ENCODE peak calls at places on chromosomes 5 and 9, in six cellular contexts. C is uterus; P is upper lobe of right lung; G is mucosa of descending colon; F is sigmoid colon; J is CD4-positive, alpha-beta memory T cell. K is an unnamed sample.

GRCh38 chr5:73912755-73913365 is 286.9 kb downstream of the ARHGEF28 start:
- DNase-seq in J (no peak), P (no peak), F (no peak), C (no peak), G (no peak), K (no peak)

GRCh38 chr5:34899066-34899465 is 16.2 kb downstream of the RAD1 start:
- DNase-seq in G (no peak), J (no peak), P (no peak), F (no peak), C (no peak), K (no peak)

GRCh38 chr5:135993894-135994514 is 34.8 kb upstream of the TGFBI start:
- DNase-seq in J (no peak), P (no peak), F (no peak), C (no peak), G (no peak), K (no peak)

GRCh38 chr9:124652203-124652992 is 118.7 kb downstream of the NR6A1 start:
- DNase-seq in F (no peak), G (no peak), J (no peak), P (no peak), C (no peak), K (no peak)

GRCh38 chr9:91207481-91207888 is 154.2 kb downstream of the AUH start:
- DNase-seq in P (no peak), F (no peak), C (no peak), G (no peak), J (no peak), K (no peak)

GRCh38 chr5:72847439-72847838 is 31.0 kb downstream of the TNPO1 start:
- DNase-seq in J (no peak), F (no peak), C (no peak), P (no peak), G (no peak), K (no peak)

GRCh38 chr5:76331139-76331538 is 71.9 kb upstream of the IQGAP2 start:
- DNase-seq in J (peak; percentile 45), G (no peak), P (no peak), F (no peak), C (no peak), K (no peak)

GRCh38 chr9:92312887-92313623 is 12.1 kb downstream of the NOL8 start:
- DNase-seq in G (no peak), P (no peak), C (no peak), J (no peak), F (no peak), K (no peak)

GRCh38 chr9:125701351-125701750 is 5.7 kb downstream of the MAPKAP1 start:
- DNase-seq in J (no peak), G (no peak), F (no peak), C (no peak), P (no peak), K (no peak)

GRCh38 chr5:143241892-143242291 is 161.6 kb downstream of the NR3C1 start:
- DNase-seq in P (no peak), C (no peak), F (no peak), G (no peak), J (no peak), K (no peak)

GRCh38 chr9:38682713-38683112 is 37.2 kb downstream of the FAM240B start:
- DNase-seq in C (no peak), G (no peak), F (no peak), J (no peak), P (no peak), K (no peak)

GRCh38 chr9:69601698-69602097 is 70.5 kb downstream of the APBA1 start:
- DNase-seq in J (no peak), G (no peak), F (no peak), P (no peak), C (no peak), K (no peak)

GRCh38 chr5:117261948-117262606 is 687.5 kb upstream of the SEMA6A start:
- DNase-seq in C (no peak), F (no peak), P (no peak), J (no peak), G (no peak), K (no peak)

GRCh38 chr9:68999393-69000105 is 14.4 kb downstream of the PRKACG start:
- DNase-seq in F (peak; percentile 81), J (peak; percentile 71), G (peak; percentile 48), P (no peak), C (peak; percentile 46), K (peak; percentile 74)

GRCh38 chr9:127876026-127876763 is 1.3 kb downstream of the AK1 start:
- DNase-seq in J (no peak), G (peak; percentile 24), F (no peak), P (peak; percentile 84), C (no peak), K (peak; percentile 69)

GRCh38 chr9:127873886-127874285 is 3.6 kb downstream of the AK1 start:
- DNase-seq in J (no peak), G (no peak), P (peak; percentile 86), F (peak; percentile 94), C (peak; percentile 78), K (no peak)

GRCh38 chr9:127875306-127875966 is 2.0 kb downstream of the AK1 start:
- DNase-seq in P (no peak), C (no peak), J (no peak), G (no peak), F (peak; percentile 66), K (peak; percentile 62)

GRCh38 chr9:127873223-127873691 is 4.2 kb downstream of the AK1 start:
- DNase-seq in J (no peak), F (peak; percentile 65), G (no peak), P (no peak), C (no peak), K (no peak)

DNA sequence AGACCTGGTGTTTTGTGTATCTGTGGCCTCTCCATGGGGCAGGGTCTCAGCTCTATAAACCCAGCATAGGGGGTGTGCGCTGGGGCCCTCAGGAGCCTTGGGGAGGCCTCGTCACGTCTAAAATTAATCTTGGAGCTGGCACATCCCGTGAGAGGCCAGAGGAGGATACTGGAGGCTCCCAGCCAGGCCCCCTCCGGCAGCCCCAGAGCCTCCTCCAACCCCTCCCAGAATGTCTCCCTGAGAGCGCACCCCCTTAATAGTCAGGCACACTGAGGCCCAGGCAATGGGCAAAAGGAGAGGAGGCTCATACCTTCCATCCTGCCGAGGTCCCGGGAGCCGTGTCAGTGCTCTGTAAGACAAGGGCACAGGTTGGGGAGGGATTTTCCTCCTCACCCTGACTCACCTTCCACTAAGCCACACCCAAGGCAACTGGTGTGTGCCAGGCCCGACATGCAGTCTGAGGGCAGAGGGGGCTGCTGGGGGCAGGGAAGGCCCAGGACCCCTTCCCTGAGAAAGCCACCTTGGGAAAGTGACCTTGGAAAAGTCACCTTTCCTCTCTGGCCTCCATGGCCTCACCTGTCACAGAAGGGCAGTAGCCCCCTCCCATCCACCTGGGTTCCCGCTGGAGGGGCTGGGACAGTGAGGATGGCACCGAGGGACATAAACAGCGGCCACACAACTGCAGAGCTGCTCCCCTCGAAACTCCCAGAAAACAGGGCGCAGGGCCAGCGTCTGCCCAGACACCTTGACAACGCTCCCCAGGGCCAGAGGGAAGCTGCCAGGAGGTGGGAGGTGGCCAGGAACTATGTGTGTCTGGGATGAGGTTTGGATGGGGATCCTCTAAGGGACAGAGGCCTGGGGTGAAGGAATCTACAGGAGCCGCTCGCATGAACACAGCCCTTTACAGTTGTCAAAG is 2.9 kb downstream of the AK1 start:
- DNase-seq in G (no peak), F (peak; percentile 69), C (peak; percentile 49), P (no peak), J (no peak), K (peak; percentile 65)
- H3K4me1 ChIP-seq in G (peaks cover 36% of the 10 kb centered on the region), F (no peaks in the 10 kb centered on the region), C (no peaks in the 10 kb centered on the region), P (peaks cover 40% of the 10 kb centered on the region), J (peaks cover 15% of the 10 kb centered on the region), K (peaks cover 32% of the 10 kb centered on the region)

DNA sequence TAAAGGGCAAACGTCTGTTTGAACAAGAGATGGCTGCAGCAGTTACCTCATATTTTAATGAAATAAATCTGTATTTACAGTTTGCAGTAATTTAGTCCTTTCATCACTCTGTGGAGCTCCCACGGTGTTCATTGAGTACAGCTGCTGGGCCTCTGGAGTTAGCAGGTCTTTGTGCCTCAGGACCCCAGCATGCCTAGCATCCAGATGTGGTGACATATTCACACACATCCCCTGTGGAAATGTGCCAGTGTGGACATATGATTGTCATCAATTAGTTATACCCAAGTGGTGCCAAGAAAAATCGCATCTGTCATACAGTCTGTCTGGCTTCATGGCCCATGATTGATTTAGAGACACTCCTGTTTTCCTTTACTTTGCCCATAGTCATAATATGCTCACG is 77.3 kb downstream of the NNT start:
- DNase-seq in G (no peak), F (no peak), C (no peak), P (no peak), J (no peak), K (no peak)
- H3K4me1 ChIP-seq in G (no peaks in the 10 kb centered on the region), F (no peaks in the 10 kb centered on the region), C (no peaks in the 10 kb centered on the region), P (no peaks in the 10 kb centered on the region), J (peaks cover 12% of the 10 kb centered on the region), K (no peaks in the 10 kb centered on the region)

GRCh38 chr5:172724203-172724602 is 46.8 kb downstream of the DUSP1 start:
- DNase-seq in G (no peak), C (no peak), P (no peak), F (no peak), J (no peak), K (no peak)
- H3K4me1 ChIP-seq in G (no peaks in the 10 kb centered on the region), C (peaks cover 4% of the 10 kb centered on the region), P (peaks cover 32% of the 10 kb centered on the region), F (no peaks in the 10 kb centered on the region), J (peaks cover 20% of the 10 kb centered on the region), K (peaks cover 21% of the 10 kb centered on the region)

GRCh38 chr9:16029796-16030363 is 477.0 kb downstream of the CCDC171 start:
- DNase-seq in P (no peak), J (no peak), C (no peak), G (no peak), F (no peak), K (no peak)

GRCh38 chr9:16026886-16027285 is 474.0 kb downstream of the CCDC171 start:
- DNase-seq in G (no peak), C (no peak), F (no peak), J (no peak), P (no peak), K (no peak)

GRCh38 chr9:16029056-16029615 is 476.3 kb downstream of the CCDC171 start:
- DNase-seq in F (no peak), G (no peak), C (no peak), J (no peak), P (no peak), K (no peak)

GRCh38 chr9:16030513-16031185 is 477.8 kb downstream of the CCDC171 start:
- DNase-seq in F (no peak), C (no peak), G (no peak), J (no peak), P (no peak), K (no peak)

GRCh38 chr9:16028516-16028915 is 475.7 kb downstream of the CCDC171 start:
- DNase-seq in P (no peak), J (no peak), G (no peak), C (no peak), F (no peak), K (no peak)
- H3K4me1 ChIP-seq in P (no peaks in the 10 kb centered on the region), J (no peaks in the 10 kb centered on the region), G (no peaks in the 10 kb centered on the region), C (no peaks in the 10 kb centered on the region), F (no peaks in the 10 kb centered on the region), K (no peaks in the 10 kb centered on the region)

GRCh38 chr9:121698627-121699270 is 47.3 kb downstream of the DAB2IP start:
- DNase-seq in G (peak; percentile 52), C (peak; percentile 54), P (no peak), J (no peak), F (no peak), K (peak; percentile 85)
- H3K4me1 ChIP-seq in G (peaks cover 10% of the 10 kb centered on the region), C (no peaks in the 10 kb centered on the region), P (peaks cover 20% of the 10 kb centered on the region), J (peaks cover 12% of the 10 kb centered on the region), F (no peaks in the 10 kb centered on the region), K (peaks cover 23% of the 10 kb centered on the region)

GRCh38 chr5:28451478-28451877 is 1413.1 kb upstream of the CDH9 start:
- DNase-seq in P (no peak), G (no peak), J (no peak), F (no peak), C (no peak), K (no peak)
- H3K4me1 ChIP-seq in P (no peaks in the 10 kb centered on the region), G (no peaks in the 10 kb centered on the region), J (no peaks in the 10 kb centered on the region), F (no peaks in the 10 kb centered on the region), C (no peaks in the 10 kb centered on the region), K (no peaks in the 10 kb centered on the region)

GRCh38 chr9:16870606-16871357 is at the start of gene BNC2:
- DNase-seq in G (peak; percentile 61), P (no peak), F (peak; percentile 86), C (peak; percentile 72), J (no peak), K (no peak)
- H3K4me1 ChIP-seq in G (peaks cover 10% of the 10 kb centered on the region), P (no peaks in the 10 kb centered on the region), F (no peaks in the 10 kb centered on the region), C (no peaks in the 10 kb centered on the region), J (no peaks in the 10 kb centered on the region), K (peaks cover 29% of the 10 kb centered on the region)